ENCODE peak calls at places on chromosomes 16 and 17, in nine cellular contexts. R is AG09319, M is NCI-H187, F is substantia nigra, L is T-helper 9 cell, N is GM18507, B is LHCN-M2, Q is skeletal muscle cell, K is stomach. A is an unnamed sample.

GRCh38 chr17:2776589-2777241 is 19.5 kb upstream of the RAP1GAP2 start:
- DNase-seq in N (no peak), B (no peak), K (no peak), Q (no peak), L (no peak), M (no peak), F (no peak), R (no peak), A (peak; percentile 37)

GRCh38 chr17:48483471-48484131 is 47.2 kb downstream of the HOXB1 start:
- DNase-seq in K (no peak), M (no peak), Q (peak; percentile 97), R (peak; percentile 84), N (no peak), L (no peak), F (no peak), B (peak; percentile 100), A (no peak)

GRCh38 chr16:21033707-21034106 is 116.9 kb downstream of the DNAH3 start:
- DNase-seq in K (no peak), M (no peak), R (no peak), B (peak; percentile 3), Q (no peak), F (no peak), L (no peak), N (no peak), A (no peak)

GRCh38 chr17:65535777-65536572 is 25.5 kb downstream of the AXIN2 start:
- DNase-seq in R (no peak), Q (no peak), L (no peak), B (no peak), K (no peak), M (no peak), N (no peak), F (no peak), A (no peak)

GRCh38 chr16:29775742-29776408 is 2.2 kb upstream of the ZG16 start:
- DNase-seq in Q (no peak), B (peak; percentile 5), R (no peak), F (no peak), K (no peak), M (no peak), L (no peak), N (no peak), A (no peak)

GRCh38 chr16:68704232-68704867 is 32.7 kb upstream of the CDH1 start:
- DNase-seq in R (peak; percentile 16), M (peak; percentile 51), N (peak; percentile 56), Q (no peak), B (peak; percentile 59), K (peak; percentile 92), L (peak; percentile 31), F (peak; percentile 71), A (peak; percentile 67)

GRCh38 chr16:57887711-57888110 is 83.2 kb downstream of the CNGB1 start:
- DNase-seq in M (no peak), K (no peak), Q (no peak), B (no peak), F (no peak), R (no peak), N (no peak), L (no peak), A (no peak)

GRCh38 chr16:85535352-85536072 is 77.6 kb upstream of the GSE1 start:
- DNase-seq in Q (no peak), N (no peak), K (peak; percentile 42), F (no peak), B (no peak), R (no peak), M (no peak), L (no peak), A (no peak)

GRCh38 chr17:18184143-18185007 is 747 bp downstream of the ALKBH5 start:
- DNase-seq in F (peak; percentile 18), N (no peak), L (peak; percentile 71), Q (no peak), M (no peak), R (no peak), K (peak; percentile 56), B (peak; percentile 38), A (no peak)

GRCh38 chr17:48375356-48375755 is 54.7 kb downstream of the SKAP1 start:
- DNase-seq in M (no peak), F (no peak), R (no peak), K (no peak), B (peak; percentile 71), L (no peak), N (no peak), Q (peak; percentile 12), A (no peak)

GRCh38 chr16:50244504-50245416 is 21.6 kb upstream of the ADCY7 start:
- DNase-seq in M (no peak), Q (no peak), N (no peak), L (no peak), K (no peak), F (no peak), B (no peak), R (no peak), A (no peak)

GRCh38 chr17:7515912-7516610 is 31.9 kb downstream of the POLR2A start:
- DNase-seq in F (no peak), R (no peak), B (no peak), M (no peak), K (peak; percentile 28), Q (no peak), L (no peak), N (no peak), A (no peak)

GRCh38 chr16:1310832-1311200 is 1.4 kb downstream of the UBE2I start:
- DNase-seq in R (no peak), N (no peak), B (no peak), L (no peak), Q (no peak), M (no peak), K (peak; percentile 29), F (no peak), A (no peak)

GRCh38 chr17:76405967-76406647 is 21.7 kb downstream of the SPHK1 start:
- DNase-seq in Q (no peak), K (peak; percentile 49), R (no peak), B (peak; percentile 41), F (no peak), M (peak; percentile 84), L (no peak), N (no peak), A (no peak)

GRCh38 chr17:40351185-40352043 is 13.1 kb downstream of the GJD3 start:
- DNase-seq in L (no peak), K (no peak), M (no peak), F (no peak), N (no peak), Q (no peak), R (no peak), B (peak; percentile 37), A (no peak)

GRCh38 chr17:35057332-35057915 is 6.1 kb downstream of the RFFL start:
- DNase-seq in R (no peak), F (no peak), M (no peak), L (no peak), Q (no peak), B (no peak), N (no peak), K (no peak), A (no peak)

GRCh38 chr17:55758171-55758570 is 7.3 kb downstream of the PCTP start:
- DNase-seq in N (no peak), K (no peak), F (no peak), M (no peak), B (no peak), R (no peak), L (no peak), Q (no peak), A (no peak)

GRCh38 chr17:15291674-15292361 is 26.7 kb upstream of the PMP22 start:
- DNase-seq in B (no peak), N (no peak), F (no peak), M (no peak), Q (no peak), L (no peak), R (no peak), K (peak; percentile 26), A (no peak)

GRCh38 chr16:4140652-4141051 is 24.4 kb upstream of the ADCY9 start:
- DNase-seq in F (no peak), N (no peak), M (no peak), B (peak; percentile 36), K (no peak), L (no peak), R (no peak), Q (peak; percentile 27), A (no peak)

GRCh38 chr17:35257080-35257701 is 14.3 kb downstream of the SLFN5 start:
- DNase-seq in N (no peak), R (no peak), K (peak; percentile 89), B (peak; percentile 70), F (no peak), M (peak; percentile 48), L (no peak), Q (no peak), A (no peak)

GRCh38 chr17:58337600-58338453 is 9.2 kb upstream of the TSPOAP1 start:
- DNase-seq in R (peak; percentile 29), L (peak; percentile 77), B (peak; percentile 74), F (peak; percentile 66), Q (peak; percentile 85), K (peak; percentile 74), M (no peak), N (no peak), A (no peak)

GRCh38 chr16:85402910-85403692 is 210.0 kb upstream of the GSE1 start:
- DNase-seq in L (no peak), Q (peak; percentile 62), K (no peak), R (no peak), N (no peak), M (no peak), B (peak; percentile 7), F (no peak), A (no peak)

GRCh38 chr17:38320482-38320881 is 23.3 kb downstream of the GPR179 start:
- DNase-seq in K (no peak), M (no peak), F (no peak), N (no peak), R (no peak), Q (no peak), B (no peak), L (no peak), A (no peak)

GRCh38 chr17:30290696-30291570 is 811 bp downstream of the BLMH start:
- DNase-seq in B (peak; percentile 28), K (peak; percentile 50), L (peak; percentile 6), F (no peak), M (no peak), Q (no peak), N (no peak), R (no peak), A (peak; percentile 41)

GRCh38 chr17:1402268-1402598 is 2.2 kb upstream of the YWHAE start:
- DNase-seq in L (no peak), M (no peak), F (no peak), R (no peak), K (no peak), B (no peak), Q (no peak), N (no peak), A (no peak)

GRCh38 chr16:87086575-87086974 is 230.6 kb downstream of the C16orf95 start:
- DNase-seq in K (no peak), M (no peak), Q (no peak), L (no peak), R (no peak), B (no peak), N (no peak), F (no peak), A (no peak)

GRCh38 chr16:84864266-84864955 is 44.6 kb downstream of the CRISPLD2 start:
- DNase-seq in M (no peak), F (peak; percentile 13), K (no peak), R (no peak), B (peak; percentile 20), N (no peak), L (no peak), Q (no peak), A (no peak)

GRCh38 chr17:66749217-66749832 is 85.6 kb upstream of the CACNG5 start:
- DNase-seq in L (no peak), K (no peak), R (no peak), B (no peak), F (no peak), N (no peak), M (no peak), Q (no peak), A (no peak)

GRCh38 chr17:32697728-32698625 is 178.9 kb downstream of the MYO1D start:
- DNase-seq in B (no peak), L (no peak), M (no peak), N (no peak), F (no peak), Q (no peak), K (no peak), R (no peak), A (no peak)

GRCh38 chr16:72111653-72112451 is 18.2 kb downstream of the DHX38 start:
- DNase-seq in F (no peak), N (no peak), R (no peak), L (no peak), M (no peak), K (no peak), B (no peak), Q (no peak), A (no peak)

GRCh38 chr17:67974598-67975066 is 21.6 kb downstream of the C17orf58 start:
- DNase-seq in Q (no peak), L (no peak), N (no peak), M (no peak), F (no peak), K (no peak), R (no peak), B (no peak), A (no peak)

A was measured in neural crest cell.